ENCODE peak calls at places on chromosomes 16 and 17, in five cellular contexts. J is HFF-Myc, L is fibroblast of mammary gland, U is SK-N-SH, G is NCI-H1105. M is an unnamed sample.

GRCh38 chr17:79669861-79670260 is 59.0 kb upstream of the RBFOX3 start:
- DNase-seq in J (no peak), L (no peak), U (no peak), G (no peak), M (no peak)

GRCh38 chr16:48210747-48211146 is 33.4 kb upstream of the LONP2 start:
- DNase-seq in J (no peak), L (no peak), U (no peak), G (no peak), M (no peak)

GRCh38 chr16:1184156-1184868 is 31.4 kb downstream of the CACNA1H start:
- DNase-seq in J (no peak), L (no peak), U (no peak), G (no peak), M (no peak)

GRCh38 chr16:2121853-2122252 is 13.8 kb downstream of the PKD1 start:
- DNase-seq in J (no peak), L (no peak), U (no peak), G (no peak), M (no peak)

GRCh38 chr17:2054262-2054739 is 602 bp upstream of the HIC1 start:
- DNase-seq in J (no peak), L (peak), U (peak), G (peak), M (no peak)

GRCh38 chr17:8522577-8522976 is 86.9 kb downstream of the NDEL1 start:
- DNase-seq in J (no peak), L (peak), U (no peak), G (no peak), M (no peak)

GRCh38 chr17:63645775-63646491 is 23.7 kb downstream of the MAP3K3 start:
- DNase-seq in J (no peak), L (no peak), U (no peak), G (no peak), M (no peak)

GRCh38 chr17:70859829-70860228 is 690.5 kb downstream of the KCNJ2 start:
- DNase-seq in J (no peak), L (no peak), U (no peak), G (no peak), M (no peak)

GRCh38 chr17:29393451-29393850 is 3.3 kb downstream of the TAOK1 start:
- DNase-seq in J (no peak), L (peak), U (no peak), G (no peak), M (peak)

GRCh38 chr17:2190014-2190413 is 113.6 kb downstream of the SMG6 start:
- DNase-seq in J (no peak), L (peak), U (no peak), G (no peak), M (no peak)

GRCh38 chr17:72136692-72137550 is 16.1 kb downstream of the SOX9 start:
- DNase-seq in J (no peak), L (peak), U (no peak), G (no peak), M (peak)

GRCh38 chr16:84737658-84738057 is 37.9 kb downstream of the USP10 start:
- DNase-seq in J (no peak), L (no peak), U (no peak), G (peak), M (no peak)

GRCh38 chr16:21169249-21169981 is 10.9 kb downstream of the LDAF1 start:
- DNase-seq in J (no peak), L (peak), U (no peak), G (no peak), M (peak)

GRCh38 chr16:84806256-84806889 is 13.4 kb upstream of the CRISPLD2 start:
- DNase-seq in J (peak), L (peak), U (peak), G (no peak), M (peak)

GRCh38 chr16:26952411-26952810 is 114.3 kb upstream of the C16orf82 start:
- DNase-seq in J (no peak), L (no peak), U (no peak), G (peak), M (no peak)

GRCh38 chr17:32274101-32274500 is 8.5 kb downstream of the RHBDL3 start:
- DNase-seq in J (no peak), L (no peak), U (no peak), G (no peak), M (no peak)